ENCODE peak calls at places on chromosomes 7 and 10, in four cellular contexts. M, B, C and K are unnamed samples.

GRCh38 chr10:89954787-89955566 is 253.6 kb downstream of the KIF20B start:
- DNase-seq in B (no peak), C (no peak), M (peak), K (no peak)

GRCh38 chr7:88111136-88111748 is 108.6 kb downstream of the SRI start:
- DNase-seq in C (no peak), B (peak), M (peak), K (no peak)

GRCh38 chr10:110725809-110726641 is 81.9 kb downstream of the RBM20 start:
- DNase-seq in M (peak), C (peak), B (no peak), K (no peak)

GRCh38 chr7:100087055-100087750 is 1.6 kb upstream of the COPS6 start:
- DNase-seq in B (peak), M (peak), C (no peak), K (peak)

GRCh38 chr10:25018703-25019102 is 2.3 kb downstream of the THNSL1 start:
- DNase-seq in M (no peak), C (no peak), B (no peak), K (no peak)

GRCh38 chr10:133166828-133167692 is 7.0 kb downstream of the KNDC1 start:
- DNase-seq in M (no peak), C (no peak), B (no peak), K (no peak)

GRCh38 chr10:15548331-15548730 is 171.4 kb downstream of the ITGA8 start:
- DNase-seq in C (no peak), B (no peak), M (no peak), K (no peak)

GRCh38 chr7:22319424-22320403 is 37.2 kb downstream of the RAPGEF5 start:
- DNase-seq in C (no peak), B (no peak), M (no peak), K (no peak)

GRCh38 chr7:44967571-44968446 is 11.0 kb downstream of the MYO1G start:
- DNase-seq in B (no peak), C (no peak), M (no peak), K (no peak)

GRCh38 chr10:43002596-43002995 is 74.3 kb upstream of the RET start:
- DNase-seq in B (no peak), M (no peak), C (no peak), K (no peak)

GRCh38 chr7:87561702-87562101 is 39.0 kb downstream of the ABCB1 start:
- DNase-seq in B (no peak), C (no peak), M (no peak), K (no peak)

GRCh38 chr7:116772423-116772852 is 89.9 kb upstream of the CAPZA2 start:
- DNase-seq in M (peak), C (no peak), B (peak), K (no peak)

GRCh38 chr10:114845978-114846693 is 24.6 kb downstream of the FHIP2A start:
- DNase-seq in B (no peak), C (no peak), M (no peak), K (no peak)

GRCh38 chr10:63094405-63094804 is 38.7 kb upstream of the NRBF2 start:
- DNase-seq in B (no peak), M (no peak), C (no peak), K (no peak)

GRCh38 chr10:48236199-48236621 is 38.3 kb downstream of the FRMPD2 start:
- DNase-seq in M (no peak), C (no peak), B (no peak), K (no peak)

GRCh38 chr10:87861566-87861952 is 1.8 kb downstream of the KLLN start:
- DNase-seq in B (no peak), M (peak), C (peak), K (peak)

GRCh38 chr10:8044908-8045727 is 9.4 kb upstream of the GATA3 start:
- DNase-seq in B (no peak), C (no peak), M (no peak), K (no peak)

GRCh38 chr10:124686707-124687376 is 57.3 kb downstream of the FAM53B start:
- DNase-seq in B (no peak), C (peak), M (no peak), K (no peak)

GRCh38 chr10:43708256-43708655 is 59.6 kb upstream of the ZNF32 start:
- DNase-seq in M (no peak), C (no peak), B (no peak), K (no peak)

GRCh38 chr7:54880326-54880989 is 121.4 kb upstream of the SEC61G start:
- DNase-seq in M (no peak), B (no peak), C (no peak), K (no peak)

GRCh38 chr7:83429493-83429892 is 219.4 kb downstream of the SEMA3E start:
- DNase-seq in C (no peak), M (no peak), B (no peak), K (no peak)

GRCh38 chr7:67842571-67842970 is 845.9 kb downstream of the TYW1 start:
- DNase-seq in C (no peak), M (no peak), B (no peak), K (no peak)

GRCh38 chr7:45570797-45571196 is 3.4 kb upstream of the ADCY1 start:
- DNase-seq in B (no peak), C (no peak), M (no peak), K (no peak)

GRCh38 chr7:18320971-18321567 is 174.5 kb upstream of the HDAC9 start:
- DNase-seq in B (no peak), C (no peak), M (peak), K (peak)

GRCh38 chr10:50988792-50989191 is 85.5 kb upstream of the PRKG1 start:
- DNase-seq in B (no peak), C (no peak), M (peak), K (no peak)

GRCh38 chr7:17097668-17098297 is 200.7 kb upstream of the AHR start:
- DNase-seq in C (no peak), M (peak), B (no peak), K (no peak)

DNA sequence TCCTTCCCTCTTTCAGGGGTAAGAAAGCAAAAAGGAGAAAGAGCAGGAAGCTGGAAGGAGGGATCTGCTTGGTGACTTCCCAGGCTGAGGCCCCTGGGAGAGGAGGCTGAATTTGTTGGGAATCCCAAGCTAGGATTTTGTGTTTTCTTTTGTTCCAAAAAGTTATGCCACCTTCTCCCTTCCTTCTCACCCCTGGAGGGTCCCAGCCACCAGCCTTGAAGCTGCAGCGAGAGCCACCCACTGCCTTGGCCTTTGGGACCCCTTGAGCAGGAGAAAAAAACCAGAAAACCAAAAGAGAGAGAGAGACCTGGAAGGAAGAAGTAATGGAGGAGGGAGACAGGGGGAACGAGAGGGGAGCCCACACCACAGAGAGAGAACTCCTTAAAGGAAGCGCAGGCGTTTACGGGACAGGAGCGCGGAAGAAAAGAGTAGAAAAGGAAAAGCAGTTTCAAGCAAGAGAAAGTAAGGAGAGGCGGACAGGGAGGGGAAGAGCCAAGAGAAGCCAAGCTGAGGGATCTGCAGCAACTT is 7.1 kb downstream of the VAX1 start:
- DNase-seq in M (no peak), B (no peak), C (no peak), K (no peak)
- H3K4me3 ChIP-seq in M (no peak), B (no peak), C (no peak), K (no peak)

GRCh38 chr7:101863598-101863997 is 46.2 kb downstream of the CUX1 start:
- DNase-seq in M (no peak), C (no peak), B (no peak), K (no peak)

GRCh38 chr7:101859411-101860106 is 42.1 kb downstream of the CUX1 start:
- DNase-seq in C (no peak), M (peak), B (no peak), K (peak)

GRCh38 chr7:101860316-101861222 is 43.1 kb downstream of the CUX1 start:
- DNase-seq in M (no peak), B (no peak), C (no peak), K (no peak)

GRCh38 chr7:101862280-101863220 is 45.1 kb downstream of the CUX1 start:
- DNase-seq in C (peak), B (no peak), M (peak), K (peak)

DNA sequence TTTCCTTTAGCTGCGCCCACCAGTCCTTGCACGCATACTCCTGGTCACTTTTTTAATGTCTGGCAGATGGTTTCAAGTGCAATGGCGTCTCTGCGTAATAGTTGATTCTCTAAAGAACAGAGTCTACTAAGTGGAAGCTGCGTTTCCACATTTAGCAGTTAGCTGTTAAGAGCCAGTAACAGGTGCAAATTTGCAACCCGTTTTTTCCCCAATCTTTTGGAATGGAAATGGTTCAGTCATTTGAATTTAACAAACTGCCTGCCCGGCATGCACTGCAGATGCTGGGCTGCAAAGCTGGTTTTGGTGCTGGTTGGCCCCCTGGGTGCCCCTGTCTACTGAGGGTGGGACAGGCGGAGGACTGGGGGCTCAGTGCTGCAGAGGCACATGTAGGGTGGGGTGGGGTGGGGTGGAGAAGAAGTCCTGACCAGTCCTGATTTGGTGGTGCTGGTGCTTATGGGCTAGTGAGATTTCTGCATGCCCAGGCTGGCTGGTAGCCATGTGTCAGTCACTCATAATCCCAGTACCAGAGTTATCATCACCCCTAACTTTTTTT is 43.9 kb downstream of the CUX1 start:
- DNase-seq in M (no peak), C (no peak), B (no peak), K (no peak)
- H3K4me3 ChIP-seq in M (no peak), C (peak), B (no peak), K (no peak)

GRCh38 chr10:100562008-100562672 is 26.4 kb downstream of the HIF1AN start:
- DNase-seq in C (peak), M (peak), B (no peak), K (peak)
- H3K4me3 ChIP-seq in C (peak), M (no peak), B (no peak), K (peak)

DNA sequence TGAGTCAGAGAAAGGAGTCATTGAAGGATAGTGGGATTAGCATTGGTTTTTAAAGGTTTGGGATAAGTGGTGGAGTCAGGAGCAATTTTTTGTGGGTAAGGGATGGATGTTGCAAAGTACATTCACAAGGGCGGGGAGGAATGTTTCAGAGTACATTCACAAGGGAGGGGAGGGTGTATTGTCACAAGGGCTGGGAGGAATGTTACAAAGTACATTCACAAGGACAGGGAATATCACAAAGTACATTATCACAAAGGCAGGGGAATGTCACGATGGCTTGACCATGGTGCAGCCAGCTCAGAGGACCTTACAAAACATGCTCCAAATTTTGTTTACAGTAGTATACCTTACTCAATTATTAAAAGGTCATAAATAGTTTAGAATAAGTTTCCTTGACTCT is 30.3 kb downstream of the C1GALT1 start:
- DNase-seq in C (no peak), B (no peak), M (peak), K (no peak)
- H3K4me3 ChIP-seq in C (no peak), B (no peak), M (no peak), K (no peak)